ENCODE peak calls at places on chromosomes 3 and 15, in four cellular contexts. One of them, this sample, is unnamed.
A peak's percentile ranks its signal among the peaks of the same experiment; 100 is the strongest.

GRCh38 chr3:32305477-32305876 is 67.0 kb downstream of the CMTM8 start:
- DNase-seq in Panc1: no peak
- DNase-seq in pancreas: no peak
- DNase-seq in MM.1S: no peak
- DNase-seq in this sample: no peak

GRCh38 chr3:17233398-17233800 is 348.6 kb downstream of the PLCL2 start:
- DNase-seq in Panc1: peak; percentile 24
- DNase-seq in MM.1S: peak; percentile 71
- DNase-seq in pancreas: no peak
- DNase-seq in this sample: no peak

GRCh38 chr3:112304611-112305010 is 10.6 kb upstream of the SLC9C1 start:
- DNase-seq in MM.1S: no peak
- DNase-seq in pancreas: no peak
- DNase-seq in Panc1: no peak
- DNase-seq in this sample: no peak

GRCh38 chr3:125186261-125186770 is 26.2 kb downstream of the SLC12A8 start:
- DNase-seq in Panc1: no peak
- DNase-seq in MM.1S: no peak
- DNase-seq in pancreas: no peak
- DNase-seq in this sample: peak; percentile 55

GRCh38 chr15:101017935-101018849 is 99.0 kb downstream of the LRRK1 start:
- DNase-seq in Panc1: no peak
- DNase-seq in pancreas: no peak
- DNase-seq in MM.1S: no peak
- DNase-seq in this sample: no peak

GRCh38 chr3:170695486-170696069 is 109.7 kb upstream of the SLC7A14 start:
- DNase-seq in pancreas: no peak
- DNase-seq in Panc1: no peak
- DNase-seq in MM.1S: no peak
- DNase-seq in this sample: no peak

GRCh38 chr3:60932669-60933068 is 318.6 kb downstream of the FHIT start:
- DNase-seq in MM.1S: no peak
- DNase-seq in pancreas: no peak
- DNase-seq in Panc1: no peak
- DNase-seq in this sample: no peak

GRCh38 chr3:98690876-98691275 is 72.3 kb upstream of the ST3GAL6 start:
- DNase-seq in MM.1S: no peak
- DNase-seq in pancreas: no peak
- DNase-seq in Panc1: no peak
- DNase-seq in this sample: no peak

GRCh38 chr3:56303508-56303907 is 164.8 kb downstream of the ERC2 start:
- DNase-seq in MM.1S: peak; percentile 31
- DNase-seq in Panc1: no peak
- DNase-seq in pancreas: no peak
- DNase-seq in this sample: peak; percentile 16

DNA sequence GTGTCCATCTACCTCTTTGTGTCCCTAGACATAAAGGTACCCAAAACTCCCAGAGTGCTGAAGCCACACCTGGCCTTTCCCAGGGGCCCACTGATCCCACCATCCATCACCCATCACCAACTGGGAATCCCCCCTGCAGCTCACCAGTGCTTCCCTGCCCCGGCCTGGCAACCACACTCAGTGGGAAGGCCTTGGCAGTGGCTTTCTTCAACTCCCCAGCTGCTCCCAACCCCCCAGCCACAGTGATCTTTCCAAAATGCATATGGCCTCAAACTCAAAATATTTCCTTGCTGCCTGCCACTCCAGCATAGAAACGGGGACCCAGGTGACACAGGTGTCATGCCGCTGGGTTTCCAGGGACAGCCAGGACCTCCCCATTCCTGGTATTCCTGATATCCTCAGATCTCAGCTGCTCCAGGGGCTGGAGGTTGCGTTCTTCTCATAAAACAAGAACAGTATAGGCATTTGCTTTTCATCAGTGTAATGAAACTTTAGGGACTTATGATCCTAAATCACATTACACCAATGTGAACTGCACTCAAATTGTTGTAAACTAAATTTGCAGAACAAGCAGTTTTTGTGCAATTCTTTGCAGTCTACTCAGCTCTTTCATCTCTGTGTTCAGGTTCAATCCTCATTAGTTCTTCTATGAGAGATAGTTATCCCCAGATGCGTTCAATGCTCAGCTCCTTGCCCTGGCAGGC is 1.3 kb downstream of the OCA2 start:
- DNase-seq in Panc1: no peak
- DNase-seq in MM.1S: no peak
- DNase-seq in pancreas: no peak
- DNase-seq in this sample: no peak
- H3K27me3 ChIP-seq in Panc1: no peaks in the 10 kb centered on the region
- H3K27me3 ChIP-seq in MM.1S: peaks cover 9% of the 10 kb centered on the region
- H3K27me3 ChIP-seq in pancreas: no peaks in the 10 kb centered on the region
- H3K27me3 ChIP-seq in this sample: peaks cover 71% of the 10 kb centered on the region

GRCh38 chr15:67744331-67745058 is 80.8 kb upstream of the SKOR1 start:
- DNase-seq in pancreas: no peak
- DNase-seq in Panc1: no peak
- DNase-seq in MM.1S: peak; percentile 53
- DNase-seq in this sample: no peak
- H3K27me3 ChIP-seq in pancreas: no peaks in the 10 kb centered on the region
- H3K27me3 ChIP-seq in Panc1: no peaks in the 10 kb centered on the region
- H3K27me3 ChIP-seq in MM.1S: no peaks in the 10 kb centered on the region
- H3K27me3 ChIP-seq in this sample: no peaks in the 10 kb centered on the region

DNA sequence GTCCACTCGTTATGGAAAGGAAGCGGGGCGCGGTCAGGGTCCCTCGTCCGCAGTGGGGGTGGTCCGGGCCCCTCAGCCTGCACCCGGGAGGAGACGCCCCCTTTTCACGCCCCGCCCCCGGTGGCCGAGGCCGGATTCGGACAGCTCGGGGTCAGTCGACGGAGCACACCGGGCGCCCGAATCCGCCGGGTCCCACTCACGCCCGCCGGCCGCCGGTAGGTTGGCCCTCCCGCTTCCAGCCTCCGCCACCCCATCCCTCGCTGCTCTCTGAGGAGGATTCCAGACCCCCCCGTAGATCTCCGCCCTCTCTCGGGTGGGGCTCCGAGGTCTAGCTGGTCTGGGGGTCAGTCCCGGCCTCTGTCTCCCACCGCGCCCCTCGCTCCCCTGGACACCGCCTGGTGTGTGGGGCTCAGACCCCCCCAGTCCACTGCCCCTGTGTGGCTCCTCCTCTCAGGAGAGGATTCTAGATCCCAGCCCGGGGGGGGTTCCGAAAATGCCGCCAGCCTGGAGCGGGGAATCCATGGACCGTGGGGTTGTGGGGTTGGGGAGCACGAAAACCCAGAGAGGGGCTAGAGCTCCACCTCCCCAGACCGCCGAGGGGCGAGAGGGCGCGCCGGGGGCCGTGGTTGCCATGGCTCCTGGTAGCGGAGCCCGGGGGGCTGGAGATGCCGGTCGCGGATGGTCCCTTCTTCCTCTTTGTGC is 742 bp downstream of the CHL1 start:
- DNase-seq in pancreas: peak; percentile 29
- DNase-seq in MM.1S: no peak
- DNase-seq in Panc1: no peak
- DNase-seq in this sample: peak; percentile 9
- H3K27me3 ChIP-seq in pancreas: peaks cover 14% of the 10 kb centered on the region
- H3K27me3 ChIP-seq in MM.1S: no peaks in the 10 kb centered on the region
- H3K27me3 ChIP-seq in Panc1: no peaks in the 10 kb centered on the region
- H3K27me3 ChIP-seq in this sample: no peaks in the 10 kb centered on the region

GRCh38 chr15:57504599-57504940 is 87.1 kb upstream of the MYZAP start:
- DNase-seq in MM.1S: no peak
- DNase-seq in pancreas: no peak
- DNase-seq in Panc1: no peak
- DNase-seq in this sample: no peak
- H3K27me3 ChIP-seq in MM.1S: no peaks in the 10 kb centered on the region
- H3K27me3 ChIP-seq in pancreas: no peaks in the 10 kb centered on the region
- H3K27me3 ChIP-seq in Panc1: no peaks in the 10 kb centered on the region
- H3K27me3 ChIP-seq in this sample: no peaks in the 10 kb centered on the region

GRCh38 chr3:194101592-194102432 is 34.1 kb upstream of the HES1 start:
- DNase-seq in Panc1: no peak
- DNase-seq in pancreas: no peak
- DNase-seq in MM.1S: peak; percentile 42
- DNase-seq in this sample: no peak

GRCh38 chr3:194104041-194104751 is 31.8 kb upstream of the HES1 start:
- DNase-seq in pancreas: no peak
- DNase-seq in Panc1: no peak
- DNase-seq in MM.1S: peak; percentile 80
- DNase-seq in this sample: no peak

GRCh38 chr3:194103475-194103874 is 32.5 kb upstream of the HES1 start:
- DNase-seq in Panc1: no peak
- DNase-seq in pancreas: no peak
- DNase-seq in MM.1S: peak; percentile 99
- DNase-seq in this sample: no peak

GRCh38 chr3:194100856-194101390 is 35.0 kb upstream of the HES1 start:
- DNase-seq in MM.1S: peak; percentile 98
- DNase-seq in pancreas: no peak
- DNase-seq in Panc1: no peak
- DNase-seq in this sample: no peak

GRCh38 chr3:194102436-194102835 is 33.5 kb upstream of the HES1 start:
- DNase-seq in MM.1S: peak; percentile 95
- DNase-seq in pancreas: no peak
- DNase-seq in Panc1: no peak
- DNase-seq in this sample: no peak
- H3K27me3 ChIP-seq in MM.1S: no peaks in the 10 kb centered on the region
- H3K27me3 ChIP-seq in pancreas: no peaks in the 10 kb centered on the region
- H3K27me3 ChIP-seq in Panc1: no peaks in the 10 kb centered on the region
- H3K27me3 ChIP-seq in this sample: no peaks in the 10 kb centered on the region

GRCh38 chr3:113534365-113534764 is 2.0 kb downstream of the SIDT1 start:
- DNase-seq in MM.1S: no peak
- DNase-seq in Panc1: no peak
- DNase-seq in pancreas: no peak
- DNase-seq in this sample: no peak

GRCh38 chr3:113537155-113537554 is 4.8 kb downstream of the SIDT1 start:
- DNase-seq in Panc1: no peak
- DNase-seq in MM.1S: no peak
- DNase-seq in pancreas: no peak
- DNase-seq in this sample: no peak

GRCh38 chr3:113536627-113537101 is 4.3 kb downstream of the SIDT1 start:
- DNase-seq in pancreas: no peak
- DNase-seq in MM.1S: no peak
- DNase-seq in Panc1: no peak
- DNase-seq in this sample: no peak

GRCh38 chr3:113533534-113533892 is 1.2 kb downstream of the SIDT1 start:
- DNase-seq in MM.1S: peak; percentile 48
- DNase-seq in Panc1: no peak
- DNase-seq in pancreas: no peak
- DNase-seq in this sample: no peak

GRCh38 chr3:113535898-113536297 is 3.5 kb downstream of the SIDT1 start:
- DNase-seq in pancreas: no peak
- DNase-seq in Panc1: no peak
- DNase-seq in MM.1S: no peak
- DNase-seq in this sample: no peak
- H3K27me3 ChIP-seq in pancreas: no peaks in the 10 kb centered on the region
- H3K27me3 ChIP-seq in Panc1: peaks cover 56% of the 10 kb centered on the region
- H3K27me3 ChIP-seq in MM.1S: no peaks in the 10 kb centered on the region
- H3K27me3 ChIP-seq in this sample: no peaks in the 10 kb centered on the region

DNA sequence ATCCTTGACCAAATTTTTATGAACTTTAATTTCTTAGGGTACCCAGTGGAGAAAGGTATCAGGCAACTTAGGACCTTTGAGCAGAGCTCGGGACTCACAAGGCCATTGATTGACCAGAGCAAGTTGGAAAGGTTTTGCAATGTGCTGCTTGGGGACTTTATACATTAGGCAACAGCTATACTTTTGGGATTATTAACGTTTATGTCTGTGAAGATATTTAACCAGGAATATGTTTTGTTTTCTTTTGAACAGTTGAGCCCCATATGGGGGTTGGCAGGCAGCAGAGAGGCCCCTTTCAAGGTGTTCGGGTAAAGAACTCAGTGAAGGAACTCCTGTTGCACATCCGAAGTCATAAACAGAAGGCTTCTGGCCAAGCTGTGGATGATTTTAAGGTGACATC is 2.5 kb downstream of the NFKBIZ start:
- DNase-seq in Panc1: no peak
- DNase-seq in pancreas: no peak
- DNase-seq in MM.1S: no peak
- DNase-seq in this sample: no peak
- H3K27me3 ChIP-seq in Panc1: no peaks in the 10 kb centered on the region
- H3K27me3 ChIP-seq in pancreas: no peaks in the 10 kb centered on the region
- H3K27me3 ChIP-seq in MM.1S: no peaks in the 10 kb centered on the region
- H3K27me3 ChIP-seq in this sample: no peaks in the 10 kb centered on the region

This sample was measured in dorsolateral prefrontal cortex.